ENCODE peak calls at places on chromosomes 3 and 15, in seven cellular contexts. C is GM18507; J is SHP77; P is epithelial cell of proximal tubule; Q is activated CD8-positive, alpha-beta memory T cell treated with anti-CD3 and anti-CD28 coated beads, Interleukin-2, amount 50 U/mL, for 48 hours; K is left ventricle myocardium inferior; M is stimulated activated CD4-positive, alpha-beta T cell treated with anti-CD3 and anti-CD28 coated beads, TNF-alpha, amount 100 ng/mL, for 4 hours. U is an unnamed sample.
A peak's percentile ranks its signal among the peaks of the same experiment; 100 is the strongest.

GRCh38 chr15:90617668-90618097 is 88.0 kb downstream of the CRTC3 start:
- DNase-seq in M (no peak), K (no peak), Q (no peak), P (no peak), J (no peak), C (no peak), U (no peak)

GRCh38 chr3:48856469-48856868 is 8.8 kb upstream of the PRKAR2A start:
- DNase-seq in K (no peak), Q (no peak), M (no peak), C (no peak), P (no peak), J (no peak), U (no peak)

GRCh38 chr15:40928975-40929729 is at the start of gene DLL4:
- DNase-seq in P (no peak), J (peak; percentile 90), M (no peak), Q (peak; percentile 74), C (no peak), K (peak; percentile 67), U (peak; percentile 91)

GRCh38 chr3:8266679-8267267 is 234.8 kb upstream of the LMCD1 start:
- DNase-seq in J (no peak), M (no peak), C (no peak), P (no peak), Q (no peak), K (no peak), U (no peak)

GRCh38 chr3:191499307-191500125 is 38.6 kb downstream of the PYDC2 start:
- DNase-seq in P (no peak), C (no peak), Q (no peak), K (peak; percentile 42), M (no peak), J (peak; percentile 2), U (peak; percentile 80)

GRCh38 chr3:135176881-135177280 is 381.8 kb downstream of the EPHB1 start:
- DNase-seq in M (no peak), Q (no peak), C (no peak), J (no peak), P (no peak), K (no peak), U (no peak)

GRCh38 chr3:119580148-119580760 is 962 bp downstream of the ADPRH start:
- DNase-seq in Q (no peak), C (no peak), K (peak; percentile 36), P (no peak), M (no peak), J (no peak), U (no peak)

GRCh38 chr15:71501344-71502128 is 308.8 kb upstream of the NR2E3 start:
- DNase-seq in C (no peak), P (no peak), Q (no peak), J (no peak), M (no peak), K (no peak), U (no peak)

GRCh38 chr3:38168988-38169363 is 3.6 kb downstream of the OXSR1 start:
- DNase-seq in P (no peak), Q (no peak), K (no peak), M (no peak), C (no peak), J (no peak), U (no peak)

GRCh38 chr3:160106905-160107861 is 118.0 kb upstream of the C3orf80 start:
- DNase-seq in M (no peak), K (no peak), C (no peak), J (no peak), Q (no peak), P (no peak), U (no peak)

GRCh38 chr3:125050486-125051172 is 5.2 kb downstream of the HEG1 start:
- DNase-seq in C (no peak), K (no peak), P (no peak), M (no peak), Q (no peak), J (no peak), U (no peak)

GRCh38 chr3:23385327-23385726 is 182.2 kb downstream of the UBE2E2 start:
- DNase-seq in P (no peak), K (no peak), Q (no peak), M (no peak), J (peak; percentile 24), C (no peak), U (no peak)

U was measured in NCI-H774.